ENCODE peak calls at places on chromosome 4, in nine cellular contexts. I is effector CD4-positive, alpha-beta T cell; E is AG04450; T is iris pigment epithelial cell; X is stomach; B is EH; D is stimulated activated CD8-positive, alpha-beta memory T cell treated with anti-CD3 and anti-CD28 coated beads, Interleukin-4, amount 100 ng/mL, for 1 hour; Y is activated CD4-positive, alpha-beta T cell treated with anti-CD3 and anti-CD28 coated beads, Interleukin-2, amount 50 U/mL, for 1 hour; J is cardiac muscle cell. F is an unnamed sample.

GRCh38 chr4:6586715-6587325 is 11.8 kb downstream of the MAN2B2 start:
- DNase-seq in I (no peak), E (no peak), T (no peak), X (no peak), B (no peak), D (no peak), Y (no peak), J (no peak), F (no peak)

GRCh38 chr4:89640620-89641366 is 196.2 kb downstream of the SNCA start:
- DNase-seq in I (no peak), E (peak; percentile 23), T (peak; percentile 67), X (no peak), B (peak; percentile 54), D (no peak), Y (no peak), J (peak; percentile 80), F (peak; percentile 50)

GRCh38 chr4:57966987-57967760 is 857.0 kb upstream of the IGFBP7 start:
- DNase-seq in I (no peak), E (no peak), T (no peak), X (no peak), B (no peak), D (no peak), Y (no peak), J (no peak), F (no peak)

GRCh38 chr4:169984203-169984602 is 42.0 kb downstream of the MFAP3L start:
- DNase-seq in I (no peak), E (no peak), T (no peak), X (no peak), B (no peak), D (no peak), Y (no peak), J (no peak), F (no peak)

GRCh38 chr4:176920694-176921093 is 128.0 kb upstream of the VEGFC start:
- DNase-seq in I (no peak), E (no peak), T (peak; percentile 88), X (no peak), B (peak; percentile 78), D (no peak), Y (no peak), J (peak; percentile 61), F (no peak)

GRCh38 chr4:153785830-153786721 is 2.8 kb downstream of the SFRP2 start:
- DNase-seq in I (no peak), E (no peak), T (no peak), X (no peak), B (peak; percentile 44), D (no peak), Y (no peak), J (peak; percentile 30), F (no peak)

GRCh38 chr4:8709729-8710360 is 117.3 kb downstream of the CPZ start:
- DNase-seq in I (no peak), E (no peak), T (no peak), X (no peak), B (no peak), D (no peak), Y (no peak), J (no peak), F (no peak)

GRCh38 chr4:75547647-75548387 is 8.0 kb upstream of the ODAPH start:
- DNase-seq in I (no peak), E (no peak), T (peak; percentile 46), X (peak; percentile 31), B (peak; percentile 40), D (no peak), Y (no peak), J (peak; percentile 82), F (peak; percentile 20)

GRCh38 chr4:22474636-22475310 is 41.1 kb downstream of the ADGRA3 start:
- DNase-seq in I (no peak), E (no peak), T (peak; percentile 41), X (no peak), B (peak; percentile 54), D (no peak), Y (no peak), J (peak; percentile 47), F (no peak)

GRCh38 chr4:165684177-165684870 is 188.7 kb upstream of the TLL1 start:
- DNase-seq in I (no peak), E (no peak), T (peak; percentile 60), X (no peak), B (peak; percentile 53), D (no peak), Y (no peak), J (peak; percentile 61), F (no peak)

GRCh38 chr4:140012688-140013087 is 141.3 kb downstream of the MAML3 start:
- DNase-seq in I (peak; percentile 44), E (peak; percentile 77), T (peak; percentile 94), X (peak; percentile 80), B (peak; percentile 75), D (peak; percentile 30), Y (peak; percentile 57), J (peak; percentile 75), F (peak; percentile 87)

GRCh38 chr4:6907658-6908191 is 1.9 kb upstream of the TBC1D14 start:
- DNase-seq in I (no peak), E (no peak), T (no peak), X (peak; percentile 73), B (peak; percentile 16), D (no peak), Y (no peak), J (peak; percentile 47), F (peak; percentile 75)

GRCh38 chr4:165692082-165692481 is 181.0 kb upstream of the TLL1 start:
- DNase-seq in I (no peak), E (no peak), T (peak; percentile 3), X (no peak), B (no peak), D (no peak), Y (no peak), J (peak; percentile 6), F (no peak)

GRCh38 chr4:153421980-153422379 is 44.2 kb upstream of the TMEM131L start:
- DNase-seq in I (no peak), E (no peak), T (no peak), X (no peak), B (no peak), D (no peak), Y (no peak), J (no peak), F (no peak)

GRCh38 chr4:40246547-40246900 is 49.7 kb downstream of the RHOH start:
- DNase-seq in I (no peak), E (no peak), T (no peak), X (no peak), B (no peak), D (no peak), Y (no peak), J (no peak), F (no peak)

GRCh38 chr4:172809319-172809718 is 359.3 kb upstream of the GALNT7 start:
- DNase-seq in I (no peak), E (no peak), T (no peak), X (no peak), B (no peak), D (no peak), Y (no peak), J (no peak), F (no peak)

GRCh38 chr4:185412412-185412811 is 13.4 kb downstream of the UFSP2 start:
- DNase-seq in I (no peak), E (no peak), T (no peak), X (no peak), B (no peak), D (no peak), Y (no peak), J (no peak), F (no peak)

GRCh38 chr4:40289366-40290188 is 45.6 kb upstream of the CHRNA9 start:
- DNase-seq in I (no peak), E (no peak), T (peak; percentile 32), X (no peak), B (peak; percentile 42), D (no peak), Y (no peak), J (no peak), F (no peak)

GRCh38 chr4:64359496-64359895 is 49.8 kb downstream of the TECRL start:
- DNase-seq in I (no peak), E (no peak), T (no peak), X (no peak), B (no peak), D (no peak), Y (no peak), J (no peak), F (no peak)

GRCh38 chr4:2061208-2062131 is 2.3 kb downstream of the NAT8L start:
- DNase-seq in I (no peak), E (no peak), T (no peak), X (no peak), B (no peak), D (no peak), Y (no peak), J (no peak), F (no peak)

GRCh38 chr4:7980036-7980435 is 40.4 kb upstream of the AFAP1 start:
- DNase-seq in I (no peak), E (no peak), T (no peak), X (no peak), B (peak; percentile 59), D (no peak), Y (no peak), J (peak; percentile 16), F (no peak)

GRCh38 chr4:25172964-25173917 is 13.0 kb upstream of the SEPSECS start:
- DNase-seq in I (no peak), E (peak; percentile 96), T (peak; percentile 99), X (no peak), B (peak; percentile 100), D (no peak), Y (no peak), J (peak; percentile 96), F (no peak)

GRCh38 chr4:123984881-123985280 is 588.3 kb downstream of the SPRY1 start:
- DNase-seq in I (no peak), E (no peak), T (no peak), X (no peak), B (no peak), D (no peak), Y (no peak), J (no peak), F (no peak)

GRCh38 chr4:119118397-119118796 is 17.2 kb upstream of the MYOZ2 start:
- DNase-seq in I (no peak), E (no peak), T (peak; percentile 35), X (no peak), B (no peak), D (no peak), Y (no peak), J (peak; percentile 70), F (no peak)

GRCh38 chr4:169988252-169988651 is 37.9 kb downstream of the MFAP3L start:
- DNase-seq in I (no peak), E (no peak), T (no peak), X (no peak), B (peak; percentile 52), D (no peak), Y (no peak), J (no peak), F (no peak)

GRCh38 chr4:1367230-1367935 is 20.4 kb downstream of the UVSSA start:
- DNase-seq in I (no peak), E (no peak), T (no peak), X (no peak), B (no peak), D (no peak), Y (no peak), J (no peak), F (no peak)

GRCh38 chr4:41304221-41304620 is 47.5 kb downstream of the UCHL1 start:
- DNase-seq in I (no peak), E (no peak), T (no peak), X (peak; percentile 30), B (no peak), D (no peak), Y (no peak), J (no peak), F (no peak)

F was measured in colonic mucosa.